ENCODE peak calls at places on chromosomes 16 and 17, in eight cellular contexts. One of them, this sample, is unnamed.

GRCh38 chr17:75367312-75367711 is 38.2 kb downstream of the GRB2 start:
- DNase-seq in renal cortical epithelial cell: peak
- DNase-seq in CD4-positive, CD25-positive, alpha-beta regulatory T cell: no peak
- DNase-seq in NCI-H1105: no peak
- DNase-seq in anterior cingulate cortex: no peak
- DNase-seq in GM13976: no peak
- DNase-seq in GM23248: peak
- DNase-seq in LoVo: no peak
- DNase-seq in this sample: no peak

GRCh38 chr17:15268465-15268864 is 3.3 kb upstream of the PMP22 start:
- DNase-seq in LoVo: no peak
- DNase-seq in anterior cingulate cortex: no peak
- DNase-seq in GM23248: no peak
- DNase-seq in NCI-H1105: no peak
- DNase-seq in CD4-positive, CD25-positive, alpha-beta regulatory T cell: no peak
- DNase-seq in GM13976: no peak
- DNase-seq in renal cortical epithelial cell: no peak
- DNase-seq in this sample: no peak

GRCh38 chr17:64073771-64074703 is 53.6 kb upstream of the ICAM2 start:
- DNase-seq in anterior cingulate cortex: no peak
- DNase-seq in renal cortical epithelial cell: no peak
- DNase-seq in CD4-positive, CD25-positive, alpha-beta regulatory T cell: no peak
- DNase-seq in LoVo: no peak
- DNase-seq in NCI-H1105: peak
- DNase-seq in GM23248: peak
- DNase-seq in GM13976: peak
- DNase-seq in this sample: no peak

GRCh38 chr17:12402963-12403622 is 262.6 kb upstream of the MYOCD start:
- DNase-seq in GM23248: peak
- DNase-seq in anterior cingulate cortex: no peak
- DNase-seq in GM13976: no peak
- DNase-seq in LoVo: no peak
- DNase-seq in CD4-positive, CD25-positive, alpha-beta regulatory T cell: no peak
- DNase-seq in NCI-H1105: no peak
- DNase-seq in renal cortical epithelial cell: no peak
- DNase-seq in this sample: no peak

GRCh38 chr17:68627956-68628355 is 26.8 kb upstream of the FAM20A start:
- DNase-seq in renal cortical epithelial cell: peak
- DNase-seq in NCI-H1105: no peak
- DNase-seq in anterior cingulate cortex: no peak
- DNase-seq in GM23248: peak
- DNase-seq in GM13976: no peak
- DNase-seq in CD4-positive, CD25-positive, alpha-beta regulatory T cell: no peak
- DNase-seq in LoVo: no peak
- DNase-seq in this sample: no peak

GRCh38 chr16:19006446-19007315 is 22.9 kb downstream of the TMC7 start:
- DNase-seq in CD4-positive, CD25-positive, alpha-beta regulatory T cell: no peak
- DNase-seq in anterior cingulate cortex: no peak
- DNase-seq in GM13976: no peak
- DNase-seq in GM23248: no peak
- DNase-seq in LoVo: no peak
- DNase-seq in renal cortical epithelial cell: no peak
- DNase-seq in NCI-H1105: no peak
- DNase-seq in this sample: no peak

GRCh38 chr16:67104061-67104460 is 5.7 kb upstream of the PHAF1 start:
- DNase-seq in NCI-H1105: no peak
- DNase-seq in GM13976: no peak
- DNase-seq in renal cortical epithelial cell: peak
- DNase-seq in anterior cingulate cortex: no peak
- DNase-seq in CD4-positive, CD25-positive, alpha-beta regulatory T cell: no peak
- DNase-seq in GM23248: peak
- DNase-seq in LoVo: peak
- DNase-seq in this sample: no peak

GRCh38 chr17:18139092-18139491 is 30.5 kb downstream of the MYO15A start:
- DNase-seq in anterior cingulate cortex: no peak
- DNase-seq in GM13976: no peak
- DNase-seq in CD4-positive, CD25-positive, alpha-beta regulatory T cell: no peak
- DNase-seq in GM23248: no peak
- DNase-seq in renal cortical epithelial cell: no peak
- DNase-seq in LoVo: no peak
- DNase-seq in NCI-H1105: no peak
- DNase-seq in this sample: no peak

GRCh38 chr17:4304417-4305027 is 40.7 kb upstream of the ANKFY1 start:
- DNase-seq in LoVo: peak
- DNase-seq in anterior cingulate cortex: peak
- DNase-seq in GM23248: peak
- DNase-seq in NCI-H1105: peak
- DNase-seq in GM13976: peak
- DNase-seq in renal cortical epithelial cell: no peak
- DNase-seq in CD4-positive, CD25-positive, alpha-beta regulatory T cell: peak
- DNase-seq in this sample: no peak

GRCh38 chr16:67164599-67165061 is at the start of gene HSF4:
- DNase-seq in LoVo: no peak
- DNase-seq in anterior cingulate cortex: peak
- DNase-seq in GM13976: no peak
- DNase-seq in renal cortical epithelial cell: no peak
- DNase-seq in NCI-H1105: no peak
- DNase-seq in CD4-positive, CD25-positive, alpha-beta regulatory T cell: peak
- DNase-seq in GM23248: peak
- DNase-seq in this sample: peak

GRCh38 chr17:47807421-47807820 is 14.2 kb downstream of the OSBPL7 start:
- DNase-seq in GM23248: no peak
- DNase-seq in NCI-H1105: no peak
- DNase-seq in renal cortical epithelial cell: no peak
- DNase-seq in anterior cingulate cortex: no peak
- DNase-seq in LoVo: no peak
- DNase-seq in GM13976: no peak
- DNase-seq in CD4-positive, CD25-positive, alpha-beta regulatory T cell: no peak
- DNase-seq in this sample: no peak

GRCh38 chr17:17157041-17157440 is 49.1 kb downstream of the PLD6 start:
- DNase-seq in GM23248: no peak
- DNase-seq in renal cortical epithelial cell: no peak
- DNase-seq in GM13976: no peak
- DNase-seq in CD4-positive, CD25-positive, alpha-beta regulatory T cell: no peak
- DNase-seq in NCI-H1105: no peak
- DNase-seq in anterior cingulate cortex: no peak
- DNase-seq in LoVo: no peak
- DNase-seq in this sample: no peak